ENCODE peak calls at places on chromosomes 16 and 17, in seven cellular contexts. R is stomach, K is upper lobe of left lung, F is A549, A is sigmoid colon, W is ovary, S is transverse colon. L is an unnamed sample.

GRCh38 chr17:68775338-68775737 is 174.2 kb upstream of the FAM20A start:
- DNase-seq in R (no peak), K (no peak), F (no peak), A (no peak), W (no peak), S (no peak), L (no peak)

GRCh38 chr16:50002190-50002589 is 22.8 kb upstream of the CNEP1R1 start:
- DNase-seq in R (no peak), K (no peak), F (no peak), A (no peak), W (no peak), S (no peak), L (no peak)

GRCh38 chr16:84340305-84341040 is 27.9 kb upstream of the ATP2C2 start:
- DNase-seq in R (no peak), K (no peak), F (peak; percentile 37), A (no peak), W (no peak), S (peak; percentile 88), L (no peak)

GRCh38 chr17:36937961-36938565 is 788 bp downstream of the LHX1 start:
- DNase-seq in R (no peak), K (peak; percentile 84), F (no peak), A (no peak), W (no peak), S (no peak), L (no peak)

GRCh38 chr17:28174352-28175046 is 132.0 kb downstream of the NLK start:
- DNase-seq in R (no peak), K (no peak), F (no peak), A (no peak), W (no peak), S (no peak), L (no peak)

GRCh38 chr16:29898786-29899515 is 399 bp downstream of the SEZ6L2 start:
- DNase-seq in R (peak; percentile 71), K (peak; percentile 87), F (peak; percentile 58), A (no peak), W (no peak), S (peak; percentile 69), L (no peak)

GRCh38 chr16:58501242-58502131 is 1.5 kb downstream of the NDRG4 start:
- DNase-seq in R (peak; percentile 51), K (peak; percentile 82), F (no peak), A (peak; percentile 64), W (peak; percentile 64), S (peak; percentile 33), L (no peak)

GRCh38 chr17:76744747-76745146 is 6.8 kb downstream of the MFSD11 start:
- DNase-seq in R (no peak), K (no peak), F (no peak), A (no peak), W (no peak), S (no peak), L (no peak)

GRCh38 chr16:69926241-69926640 is 24.9 kb upstream of the CLEC18A start:
- DNase-seq in R (no peak), K (no peak), F (no peak), A (no peak), W (no peak), S (no peak), L (no peak)

GRCh38 chr16:57941016-57941656 is 29.8 kb downstream of the CNGB1 start:
- DNase-seq in R (peak; percentile 94), K (no peak), F (no peak), A (no peak), W (no peak), S (peak; percentile 41), L (no peak)

GRCh38 chr17:79978545-79978852 is 57.2 kb downstream of the TBC1D16 start:
- DNase-seq in R (no peak), K (no peak), F (no peak), A (peak; percentile 62), W (peak; percentile 66), S (no peak), L (no peak)

GRCh38 chr16:73010150-73010676 is 37.7 kb downstream of the ZFHX3 start:
- DNase-seq in R (no peak), K (no peak), F (no peak), A (peak; percentile 62), W (no peak), S (no peak), L (no peak)

GRCh38 chr17:49861150-49861884 is 13.4 kb upstream of the TAC4 start:
- DNase-seq in R (no peak), K (no peak), F (peak; percentile 82), A (no peak), W (peak; percentile 65), S (peak; percentile 25), L (no peak)

GRCh38 chr16:56532714-56533113 is 12.9 kb upstream of the BBS2 start:
- DNase-seq in R (no peak), K (no peak), F (no peak), A (no peak), W (no peak), S (no peak), L (no peak)

GRCh38 chr16:71722801-71723536 is 1.5 kb downstream of the PHLPP2 start:
- DNase-seq in R (peak; percentile 59), K (peak; percentile 90), F (peak; percentile 77), A (peak; percentile 86), W (peak; percentile 74), S (peak; percentile 80), L (no peak)

GRCh38 chr17:20073056-20073979 is 64.2 kb downstream of the SPECC1 start:
- DNase-seq in R (peak; percentile 34), K (no peak), F (no peak), A (no peak), W (peak; percentile 60), S (peak; percentile 38), L (no peak)

DNA sequence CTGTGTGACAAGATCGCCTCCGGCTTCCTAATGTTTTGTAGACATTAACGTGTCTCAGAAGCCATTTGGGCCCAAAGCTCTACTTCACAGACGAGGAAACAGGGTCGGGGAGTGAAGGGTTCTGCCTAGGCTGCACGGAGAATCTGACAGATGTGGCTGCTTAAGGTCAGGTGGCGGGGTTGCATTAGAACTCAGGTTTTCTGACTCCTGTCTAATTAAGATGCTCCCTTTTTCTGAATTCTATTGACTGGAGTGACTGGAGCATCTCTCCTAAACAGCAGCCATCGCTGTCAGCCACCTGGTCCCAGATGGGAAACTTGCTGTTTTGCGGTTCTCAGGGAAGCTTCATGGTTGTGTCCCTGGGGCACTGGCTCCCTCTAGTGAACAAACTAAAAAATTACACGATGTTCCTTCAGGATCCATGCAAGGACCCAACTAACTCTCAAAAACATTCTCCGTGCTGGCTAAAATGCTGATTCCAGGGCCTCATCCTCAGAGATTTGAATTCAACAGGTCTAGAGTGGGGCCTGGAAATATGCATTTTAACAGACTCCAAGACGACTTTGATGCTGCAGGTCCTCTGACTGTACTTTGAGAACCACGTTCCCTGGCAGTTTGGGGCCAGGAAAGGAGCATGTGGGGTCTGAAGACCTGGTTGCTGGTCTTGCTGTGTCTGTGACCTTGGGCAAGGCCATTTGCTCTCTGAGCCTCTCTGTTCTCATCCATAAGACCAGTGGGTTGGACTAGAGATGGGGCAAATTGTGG is 117.4 kb downstream of the IRF8 start:
- DNase-seq in R (no peak), K (no peak), F (peak; percentile 79), A (peak; percentile 72), W (peak; percentile 40), S (peak; percentile 39), L (no peak)
- TF ChIP-seq EP300 in R (no peak), K (no peak), F (no peak), A (no peak), W (no peak), S (no peak), L (no peak)

DNA sequence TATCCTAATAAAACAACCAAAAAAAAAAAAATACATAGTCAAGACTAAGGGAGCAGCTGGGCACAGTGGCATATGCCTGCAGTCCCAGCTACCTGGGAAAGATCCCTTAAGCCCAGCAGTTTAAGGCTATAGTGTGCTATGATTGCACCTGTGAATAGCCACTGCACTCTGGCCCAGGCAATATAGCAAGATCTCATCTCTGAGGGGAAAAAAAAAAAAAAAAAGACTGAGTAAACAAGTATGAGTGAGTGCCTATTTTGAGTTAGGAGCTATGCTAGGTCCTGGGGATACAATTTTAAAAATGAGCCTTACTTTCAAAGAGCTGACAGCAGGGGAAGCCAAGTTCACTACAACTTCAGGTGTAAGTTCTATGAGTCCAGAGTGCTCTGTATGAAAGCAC is 55.4 kb downstream of the GRB2 start:
- DNase-seq in R (no peak), K (no peak), F (no peak), A (no peak), W (no peak), S (no peak), L (no peak)
- H3K4me1 ChIP-seq in R (peaks cover 82% of the 10 kb centered on the region), K (peaks cover 43% of the 10 kb centered on the region), F (peaks cover 26% of the 10 kb centered on the region), A (no peaks in the 10 kb centered on the region), W (peaks cover 3% of the 10 kb centered on the region), S (peaks cover 9% of the 10 kb centered on the region), L (peaks cover 75% of the 10 kb centered on the region)

DNA sequence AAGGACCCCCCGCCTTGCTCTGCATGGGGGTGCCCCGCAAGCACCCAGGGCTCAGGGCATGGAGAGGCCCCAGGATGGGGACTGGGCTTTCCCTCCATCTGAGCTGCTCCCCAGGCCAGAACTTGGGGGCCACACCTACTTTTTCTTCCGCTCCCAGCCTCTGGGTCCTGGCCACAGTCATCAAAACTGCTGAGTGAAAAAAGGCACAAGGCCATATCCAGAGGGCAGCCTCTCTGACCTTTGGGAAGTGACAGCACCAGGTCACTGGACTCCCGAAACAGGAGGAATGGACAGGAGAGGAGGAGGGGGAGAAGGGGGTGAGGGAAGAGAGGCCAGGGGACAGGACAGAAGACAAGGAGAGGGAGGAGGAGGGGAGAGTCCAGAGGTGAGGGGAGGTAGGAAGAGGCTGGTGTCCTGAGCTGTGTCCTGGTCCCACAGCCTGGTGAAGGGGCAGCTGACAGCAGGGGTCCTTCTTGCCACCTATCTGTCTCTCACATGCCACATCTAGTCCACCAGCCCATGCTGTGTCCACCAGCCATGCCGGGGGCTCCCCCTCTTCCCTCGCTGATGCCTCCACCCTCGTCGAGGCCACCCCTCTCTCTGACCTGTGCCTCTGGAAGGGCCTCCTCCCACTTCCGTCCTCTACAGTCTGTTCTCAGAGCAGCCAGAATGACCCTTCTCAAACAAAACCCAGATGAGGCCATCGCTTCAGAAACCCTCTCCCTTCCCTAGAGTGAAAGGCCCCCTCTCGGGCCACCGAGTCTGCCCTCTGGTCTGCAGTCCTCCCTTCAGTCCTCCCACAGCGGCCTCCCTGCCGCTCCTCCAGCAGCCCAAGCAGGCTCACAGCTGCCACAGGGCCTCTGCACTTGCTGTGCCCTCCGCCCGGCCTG is 73.9 kb upstream of the TOB1 start:
- DNase-seq in R (no peak), K (no peak), F (no peak), A (peak; percentile 56), W (no peak), S (no peak), L (no peak)
- H3K27ac ChIP-seq in R (peak overlapping the region; percentile 47), K (no peak overlapping the region), F (peak overlapping the region; percentile 56), A (no peak overlapping the region), W (no peak overlapping the region), S (no peak overlapping the region), L (no peak overlapping the region)

DNA sequence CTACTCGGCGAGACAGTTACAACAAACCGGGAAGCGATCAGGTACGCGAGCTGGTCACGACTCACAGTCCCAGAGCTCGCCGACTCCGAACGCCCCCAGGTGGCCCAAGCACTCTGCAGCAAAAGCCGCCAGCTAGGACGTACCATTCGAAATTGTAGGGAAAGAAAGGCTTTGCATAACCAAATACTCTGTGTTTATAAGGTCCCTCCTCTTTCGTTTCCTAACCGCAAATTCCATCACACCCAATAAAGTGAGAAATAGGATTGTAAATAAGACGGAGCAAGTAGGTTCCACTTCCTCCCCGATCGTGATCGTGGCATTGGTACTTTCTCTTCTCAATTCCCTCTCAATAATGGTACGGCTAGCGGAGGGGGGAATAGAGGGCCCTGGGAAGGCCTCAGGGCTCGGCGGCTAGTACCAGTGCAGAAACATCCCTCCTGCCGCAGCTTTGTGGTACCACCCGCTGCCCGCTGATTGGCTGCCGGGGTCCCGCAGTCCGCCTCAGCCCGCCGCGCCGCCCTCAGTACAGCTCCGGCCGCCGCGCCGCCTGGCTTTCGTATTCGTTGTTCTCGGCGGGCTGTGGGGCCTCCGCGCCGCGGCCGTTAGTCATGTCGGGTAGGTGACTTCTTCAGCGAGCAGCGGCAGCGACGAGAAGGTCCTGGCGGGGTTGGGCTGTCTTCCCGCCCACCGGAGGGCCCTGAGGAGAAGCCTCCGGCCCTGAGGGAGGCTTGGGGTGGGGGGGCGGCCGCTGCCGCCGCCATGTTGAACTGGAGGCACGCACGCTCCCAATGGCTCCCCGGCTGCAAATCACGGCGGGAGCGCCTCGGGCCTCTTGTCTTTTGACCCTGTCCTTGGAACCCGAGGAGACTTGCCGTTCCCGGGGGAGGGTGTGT is at the start of gene TAF15:
- DNase-seq in R (peak; percentile 96), K (peak; percentile 98), F (peak; percentile 95), A (peak; percentile 98), W (peak; percentile 94), S (peak; percentile 97), L (peak; percentile 98)
- TF ChIP-seq EP300 in R (no peak), K (no peak), F (no peak), A (no peak), W (no peak), S (no peak), L (no peak)

L was measured in esophagus muscularis mucosa.